ENCODE peak calls at places on chromosome 4, in ten cellular contexts. Z is choroid plexus epithelial cell, G is Peyer's patch, I is astrocyte of the spinal cord, V is neural progenitor cell, Q is transverse colon, X is cardiac muscle cell, J is lower lobe of right lung, E is heart right ventricle, F is stomach. C is an unnamed sample.

GRCh38 chr4:182235016-182235415 is 8.2 kb upstream of the TENM3 start:
- DNase-seq in E (no peak), V (no peak), Z (no peak), I (no peak), J (no peak), G (no peak), X (no peak), F (no peak), Q (no peak), C (no peak)

GRCh38 chr4:125642645-125643044 is 327.9 kb downstream of the FAT4 start:
- DNase-seq in V (peak; percentile 9), J (no peak), X (no peak), I (no peak), F (no peak), Z (no peak), G (no peak), E (no peak), Q (no peak), C (no peak)

GRCh38 chr4:39631700-39632079 is 7.0 kb downstream of the SMIM14 start:
- DNase-seq in X (no peak), E (no peak), Q (no peak), V (no peak), J (no peak), F (no peak), G (no peak), I (no peak), Z (no peak), C (no peak)

GRCh38 chr4:20395160-20395773 is 143.6 kb downstream of the SLIT2 start:
- DNase-seq in X (peak; percentile 52), E (no peak), Z (peak; percentile 73), Q (peak; percentile 44), I (no peak), J (no peak), G (no peak), V (peak; percentile 73), F (peak; percentile 38), C (peak; percentile 50)

GRCh38 chr4:8643986-8644385 is 51.4 kb downstream of the CPZ start:
- DNase-seq in I (no peak), G (peak; percentile 25), E (no peak), V (no peak), Z (no peak), Q (no peak), F (peak; percentile 21), J (peak; percentile 30), X (no peak), C (no peak)

GRCh38 chr4:98661356-98662054 is 3.1 kb upstream of the TSPAN5 start:
- DNase-seq in I (no peak), Z (no peak), G (no peak), J (no peak), V (peak; percentile 67), Q (no peak), F (no peak), E (no peak), X (no peak), C (no peak)

GRCh38 chr4:140856692-140857091 is 100.5 kb upstream of the TBC1D9 start:
- DNase-seq in V (peak; percentile 50), E (no peak), F (peak; percentile 28), I (peak; percentile 91), Z (peak; percentile 67), J (no peak), X (peak; percentile 74), G (no peak), Q (no peak), C (peak; percentile 67)

GRCh38 chr4:10184051-10184450 is 67.5 kb upstream of the WDR1 start:
- DNase-seq in X (peak; percentile 61), I (no peak), V (no peak), G (no peak), E (no peak), F (no peak), Q (no peak), J (no peak), Z (peak; percentile 42), C (peak; percentile 68)

GRCh38 chr4:26086621-26087068 is 172.6 kb downstream of the SMIM20 start:
- DNase-seq in G (no peak), V (no peak), Z (no peak), E (no peak), J (no peak), X (no peak), F (no peak), I (no peak), Q (no peak), C (no peak)
- TF ChIP-seq CTCF in G (no peak), V (no peak), Z (no peak), E (no peak), J (no peak), X (no peak), F (no peak), I (no peak), Q (no peak), C (no peak)

GRCh38 chr4:41540687-41541086 is 2.7 kb downstream of the LIMCH1 start:
- DNase-seq in J (no peak), Q (no peak), Z (no peak), X (no peak), G (no peak), E (no peak), I (no peak), F (no peak), V (no peak), C (no peak)

GRCh38 chr4:41538017-41538733 is at the start of gene LIMCH1:
- DNase-seq in E (peak; percentile 64), J (peak; percentile 49), Q (peak; percentile 11), G (no peak), V (peak; percentile 46), X (no peak), F (no peak), I (no peak), Z (no peak), C (peak; percentile 22)

GRCh38 chr4:41539711-41540110 is 1.8 kb downstream of the LIMCH1 start:
- DNase-seq in Q (no peak), I (no peak), E (no peak), F (no peak), J (no peak), V (no peak), Z (no peak), G (no peak), X (no peak), C (no peak)

GRCh38 chr4:41537267-41537890 is 578 bp upstream of the LIMCH1 start:
- DNase-seq in E (no peak), G (no peak), I (no peak), Z (no peak), X (no peak), V (no peak), Q (no peak), J (no peak), F (no peak), C (no peak)

DNA sequence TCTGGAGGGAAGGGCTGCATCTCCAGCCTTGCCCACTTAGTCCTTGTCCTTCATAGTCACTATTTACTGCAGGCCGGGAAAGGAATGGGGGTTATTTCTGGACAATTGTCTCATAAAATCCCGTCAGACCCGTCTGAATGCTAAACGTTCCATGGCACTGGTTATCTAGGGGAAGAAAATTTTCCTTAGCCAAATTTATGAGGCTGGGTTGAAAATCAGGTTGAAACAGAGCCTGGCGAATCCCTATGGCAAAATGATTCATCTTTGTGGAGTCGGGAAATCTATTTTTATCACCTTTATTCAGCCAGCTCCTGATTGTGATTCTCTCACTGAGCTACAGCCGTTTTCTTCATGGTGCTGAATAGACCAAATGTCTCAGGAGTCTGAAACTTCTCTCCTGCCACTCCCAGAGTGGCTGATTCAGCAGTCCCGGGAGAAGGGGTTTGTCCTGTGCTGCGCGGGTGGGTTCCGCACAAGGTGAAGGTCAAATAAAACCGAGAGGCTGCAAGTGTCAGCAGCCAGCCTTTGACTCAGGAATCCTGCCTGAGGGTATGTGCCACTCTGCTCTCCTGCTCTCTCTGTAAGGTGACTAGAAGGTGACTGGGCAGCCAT is 1.0 kb downstream of the LIMCH1 start:
- DNase-seq in Z (no peak), J (no peak), I (no peak), V (no peak), Q (no peak), G (no peak), X (no peak), F (no peak), E (peak; percentile 18), C (no peak)
- H3K4me3 ChIP-seq in Z (no peak overlapping the region), J (peak overlapping the region; percentile 41), I (no peak overlapping the region), V (no peak overlapping the region), Q (no peak overlapping the region), G (no peak overlapping the region), X (no peak overlapping the region), F (no peak overlapping the region), E (peak overlapping the region; percentile 43), C (no peak overlapping the region)

DNA sequence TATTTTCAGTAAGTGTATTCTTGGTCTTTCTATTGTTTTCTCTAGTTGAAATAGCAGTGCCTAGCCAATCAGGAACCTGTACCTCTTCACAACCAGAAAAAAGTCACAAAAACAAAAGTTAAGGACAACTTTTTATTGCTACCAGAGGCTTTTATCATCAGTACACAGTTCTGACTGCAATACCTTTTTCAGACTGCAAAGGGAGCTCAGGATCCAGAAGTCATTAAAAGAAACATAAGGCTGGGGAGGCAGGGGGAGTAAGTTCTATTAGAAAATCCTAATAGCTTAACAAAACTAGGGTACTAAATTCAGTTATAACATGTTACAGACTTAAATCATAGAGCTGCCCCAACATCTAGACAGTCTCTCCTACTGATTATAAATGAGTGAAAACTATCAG is 28.8 kb downstream of the CCNI start:
- DNase-seq in G (no peak), Q (no peak), E (no peak), V (peak; percentile 23), X (peak; percentile 38), Z (peak; percentile 68), F (no peak), I (peak; percentile 48), J (no peak), C (peak; percentile 43)
- TF ChIP-seq CTCF in G (peak; percentile 49), Q (peak; percentile 17), E (no peak), V (peak; percentile 49), X (peak; percentile 39), Z (peak; percentile 51), F (no peak), I (peak; percentile 45), J (no peak), C (peak; percentile 44)

GRCh38 chr4:176443646-176444409 is 124.1 kb downstream of the SPCS3 start:
- DNase-seq in X (peak; percentile 39), E (no peak), F (no peak), Q (no peak), I (peak; percentile 69), V (no peak), Z (peak; percentile 35), J (no peak), G (no peak), C (peak; percentile 32)

GRCh38 chr4:176441594-176441993 is 121.8 kb downstream of the SPCS3 start:
- DNase-seq in I (no peak), Z (no peak), F (no peak), X (no peak), E (no peak), Q (no peak), V (no peak), G (no peak), J (no peak), C (no peak)

GRCh38 chr4:176443117-176443516 is 123.4 kb downstream of the SPCS3 start:
- DNase-seq in E (no peak), J (no peak), X (peak; percentile 81), F (no peak), G (no peak), Q (no peak), Z (peak; percentile 94), I (peak; percentile 93), V (no peak), C (peak; percentile 86)

GRCh38 chr4:176448761-176449160 is 129.0 kb downstream of the SPCS3 start:
- DNase-seq in Z (no peak), F (no peak), V (no peak), G (no peak), E (no peak), I (no peak), J (no peak), Q (no peak), X (no peak), C (no peak)

DNA sequence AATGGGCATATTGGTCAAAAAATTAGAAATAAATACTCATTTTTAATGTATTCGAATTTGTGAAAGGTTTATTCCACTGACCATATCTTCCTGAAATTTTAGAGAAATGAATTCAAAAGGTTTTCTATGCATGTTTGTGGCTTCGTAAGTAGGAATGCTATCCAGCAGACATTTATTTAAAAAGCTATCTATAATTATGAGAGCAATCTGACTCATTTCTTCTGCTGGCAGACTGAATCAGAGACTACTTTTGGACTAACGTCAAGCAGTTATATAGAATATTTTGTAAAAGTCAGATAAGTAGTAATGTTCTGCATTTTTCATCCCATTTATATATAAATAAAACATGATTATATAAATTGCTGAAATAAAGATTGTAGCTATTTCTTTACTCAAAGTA is 125.0 kb downstream of the SPCS3 start:
- DNase-seq in Q (no peak), J (no peak), V (no peak), E (no peak), G (no peak), F (no peak), Z (peak; percentile 77), X (peak; percentile 59), I (peak; percentile 84), C (peak; percentile 72)
- H3K4me3 ChIP-seq in Q (no peak overlapping the region), J (no peak overlapping the region), V (no peak overlapping the region), E (no peak overlapping the region), G (no peak overlapping the region), F (no peak overlapping the region), Z (no peak overlapping the region), X (no peak overlapping the region), I (no peak overlapping the region), C (no peak overlapping the region)